ENCODE peak calls at places on chromosomes 1 and 21, in four cellular contexts. F is sigmoid colon, X is transverse colon, L is tibial nerve. S is an unnamed sample.

GRCh38 chr1:116321766-116322175 is 51.3 kb upstream of the ATP1A1 start:
- DNase-seq in F (no peak), L (no peak), X (peak), S (no peak)

GRCh38 chr1:45887156-45887842 is 83.9 kb downstream of the MAST2 start:
- DNase-seq in L (no peak), X (no peak), F (no peak), S (no peak)

GRCh38 chr1:234958066-234958701 is 170.5 kb downstream of the TOMM20 start:
- DNase-seq in F (no peak), L (no peak), X (no peak), S (no peak)

GRCh38 chr1:116881879-116882520 is 27.7 kb upstream of the PTGFRN start:
- DNase-seq in L (peak), F (peak), X (peak), S (no peak)

GRCh38 chr21:38349111-38349746 is 92.4 kb downstream of the KCNJ15 start:
- DNase-seq in L (no peak), F (no peak), X (no peak), S (no peak)

GRCh38 chr1:85319931-85320330 is 43.5 kb upstream of the BCL10 start:
- DNase-seq in L (no peak), F (no peak), X (no peak), S (no peak)

GRCh38 chr1:7885513-7886298 is 32.8 kb upstream of the UTS2 start:
- DNase-seq in X (peak), L (no peak), F (no peak), S (peak)

GRCh38 chr21:33268736-33269441 is 2.7 kb downstream of the IL10RB start:
- DNase-seq in X (peak), L (no peak), F (no peak), S (no peak)

GRCh38 chr1:1625824-1626206 is 6.2 kb upstream of the MMP23B start:
- DNase-seq in F (no peak), X (no peak), L (no peak), S (no peak)

GRCh38 chr1:90721210-90722194 is 4.4 kb upstream of the BARHL2 start:
- DNase-seq in X (peak), F (no peak), L (no peak), S (no peak)

GRCh38 chr1:200226268-200226968 is 183.4 kb downstream of the ZNF281 start:
- DNase-seq in L (no peak), F (no peak), X (no peak), S (no peak)

GRCh38 chr1:212520299-212520698 is 87.6 kb downstream of the NENF start:
- DNase-seq in X (no peak), F (no peak), L (no peak), S (no peak)

GRCh38 chr1:8230284-8230605 is 87.7 kb upstream of the SLC45A1 start:
- DNase-seq in L (no peak), F (no peak), X (no peak), S (no peak)

GRCh38 chr1:66147226-66147625 is 354.5 kb downstream of the PDE4B start:
- DNase-seq in L (no peak), X (no peak), F (no peak), S (no peak)

GRCh38 chr1:177983087-177983823 is 13.4 kb upstream of the SEC16B start:
- DNase-seq in F (no peak), L (no peak), X (no peak), S (no peak)

GRCh38 chr1:169892819-169893644 is 664 bp downstream of the SCYL3 start:
- DNase-seq in F (peak), X (peak), L (peak), S (no peak)

GRCh38 chr1:61741682-61742619 is at the start of gene PATJ:
- DNase-seq in X (peak), F (peak), L (peak), S (peak)

GRCh38 chr1:166032901-166033371 is 133.9 kb downstream of the FAM78B start:
- DNase-seq in L (no peak), X (no peak), F (no peak), S (no peak)

GRCh38 chr1:24899581-24900485 is 30.2 kb downstream of the RUNX3 start:
- DNase-seq in L (no peak), F (no peak), X (peak), S (peak)

GRCh38 chr1:85330711-85331290 is 54.4 kb upstream of the BCL10 start:
- DNase-seq in X (no peak), F (no peak), L (no peak), S (peak)

GRCh38 chr1:113321761-113322387 is 68.4 kb upstream of the MAGI3 start:
- DNase-seq in F (no peak), L (no peak), X (no peak), S (no peak)

GRCh38 chr1:43934279-43934985 is 831 bp downstream of the ARTN start:
- DNase-seq in L (peak), F (peak), X (peak), S (peak)

GRCh38 chr1:1777950-1778826 is at the start of gene NADK:
- DNase-seq in X (peak), F (peak), L (no peak), S (peak)

GRCh38 chr21:37241426-37241825 is 25.7 kb downstream of the VPS26C start:
- DNase-seq in F (no peak), X (no peak), L (no peak), S (no peak)

GRCh38 chr1:176626572-176627061 is 163.6 kb downstream of the PAPPA2 start:
- DNase-seq in L (no peak), X (no peak), F (no peak), S (no peak)

GRCh38 chr1:87432685-87433084 is 104.0 kb downstream of the LMO4 start:
- DNase-seq in F (no peak), X (no peak), L (no peak), S (no peak)

GRCh38 chr1:87428351-87428750 is 99.7 kb downstream of the LMO4 start:
- DNase-seq in F (no peak), X (no peak), L (no peak), S (no peak)

GRCh38 chr1:87424541-87424940 is 95.9 kb downstream of the LMO4 start:
- DNase-seq in X (no peak), F (no peak), L (no peak), S (no peak)

DNA sequence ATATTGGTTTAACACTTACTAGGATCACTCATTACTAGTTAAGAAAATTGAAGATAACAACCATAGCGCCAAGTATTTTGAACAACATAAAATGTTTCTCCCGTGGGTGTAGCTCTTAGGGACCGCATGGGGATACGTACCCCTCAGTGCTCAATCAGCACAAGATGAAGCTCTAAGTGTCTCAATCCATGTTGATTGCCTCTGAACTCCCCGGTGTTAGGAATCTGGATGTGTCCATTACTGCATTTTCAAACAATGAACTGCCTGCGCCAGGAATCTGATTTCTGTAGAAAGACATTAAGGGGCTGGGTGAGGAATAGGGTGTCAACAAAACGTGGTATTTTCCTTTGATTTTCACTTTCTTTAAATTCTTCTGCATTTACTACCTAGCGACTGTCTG is 100.2 kb downstream of the LMO4 start:
- DNase-seq in F (no peak), X (no peak), L (no peak), S (no peak)
- TF ChIP-seq EP300 in F (no peak), X (no peak), L (no peak), S (no peak)

GRCh38 chr1:110673805-110674336 is 869 bp downstream of the KCNA3 start:
- DNase-seq in F (no peak), X (no peak), L (no peak), S (no peak)

GRCh38 chr1:110674337-110675059 is at the start of gene KCNA3:
- DNase-seq in L (no peak), X (peak), F (no peak), S (peak)

GRCh38 chr1:110677016-110677415 is 2.3 kb upstream of the KCNA3 start:
- DNase-seq in X (no peak), L (no peak), F (no peak), S (no peak)

GRCh38 chr1:110673197-110673701 is 1.5 kb downstream of the KCNA3 start:
- DNase-seq in F (no peak), L (no peak), X (no peak), S (peak)

GRCh38 chr1:110675060-110675791 is 486 bp upstream of the KCNA3 start:
- DNase-seq in L (no peak), F (no peak), X (no peak), S (no peak)
- H3K4me3 ChIP-seq in L (peak), F (peak), X (peak), S (peak)

DNA sequence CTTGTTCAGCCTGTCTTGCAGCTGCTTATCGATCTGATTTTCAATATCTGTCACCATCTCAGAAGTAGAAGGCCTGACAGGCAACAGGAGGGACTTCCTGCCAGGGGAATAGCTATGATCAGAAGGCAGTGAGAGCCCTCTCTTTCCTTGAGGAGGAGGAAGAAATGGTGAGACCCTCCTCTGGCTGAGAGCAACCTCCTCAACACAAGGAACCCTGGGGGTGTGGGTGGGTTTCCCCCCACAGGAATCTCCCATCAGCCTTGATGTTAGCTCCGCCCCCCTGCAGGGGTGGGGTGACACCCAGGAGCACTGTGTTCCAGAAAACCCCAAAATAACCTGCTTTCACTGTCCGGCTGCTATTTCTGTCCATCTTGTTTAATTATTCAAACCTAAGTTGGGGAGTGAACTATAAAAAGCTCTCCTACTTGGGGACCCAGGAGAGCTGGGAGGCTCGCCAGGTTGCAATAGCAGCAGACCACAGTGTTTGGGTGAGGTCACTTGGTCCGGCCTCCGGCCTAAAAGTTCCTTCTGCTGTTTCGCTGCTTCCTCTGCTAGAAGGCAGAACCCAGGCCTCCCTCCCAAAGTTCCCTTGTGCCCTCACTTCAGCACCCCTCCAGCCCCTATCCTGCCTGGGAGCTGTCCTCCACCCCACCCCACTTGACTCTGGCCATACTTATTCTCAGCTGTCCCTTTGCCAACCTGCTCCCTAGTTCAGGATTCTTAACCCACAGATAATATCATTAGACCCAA is 7.8 kb upstream of the MEF2D start:
- DNase-seq in L (peak), F (peak), X (peak), S (no peak)
- H3K27ac ChIP-seq in L (peak), F (peak), X (peak), S (peak)

DNA sequence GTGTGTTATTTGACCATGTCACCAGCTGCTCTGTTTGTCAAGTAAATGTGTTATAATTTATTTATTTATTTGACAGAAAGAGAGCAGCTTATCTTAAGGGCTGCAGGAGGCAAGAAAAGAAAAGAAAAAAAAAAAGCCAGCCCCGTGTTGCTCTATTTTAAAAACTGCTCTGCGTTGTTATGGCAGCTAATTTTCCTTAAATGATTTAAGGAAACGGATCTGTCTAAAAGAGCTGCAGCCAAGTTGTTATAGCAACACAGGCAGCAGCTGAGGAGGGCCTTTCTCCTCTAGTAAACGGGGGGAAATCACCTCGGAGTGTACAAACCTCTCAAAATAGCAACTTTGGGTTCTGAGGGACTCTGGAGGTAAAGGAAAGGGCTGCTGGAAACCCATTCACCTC is 149.2 kb downstream of the BEND5 start:
- DNase-seq in L (no peak), F (no peak), X (no peak), S (no peak)
- TF ChIP-seq EP300 in L (no peak), F (no peak), X (no peak), S (no peak)

GRCh38 chr1:63593887-63594617 is 841 bp downstream of the PGM1 start:
- DNase-seq in L (no peak), X (peak), F (peak), S (peak)
- H3K4me3 ChIP-seq in L (peak), X (peak), F (peak), S (peak)

DNA sequence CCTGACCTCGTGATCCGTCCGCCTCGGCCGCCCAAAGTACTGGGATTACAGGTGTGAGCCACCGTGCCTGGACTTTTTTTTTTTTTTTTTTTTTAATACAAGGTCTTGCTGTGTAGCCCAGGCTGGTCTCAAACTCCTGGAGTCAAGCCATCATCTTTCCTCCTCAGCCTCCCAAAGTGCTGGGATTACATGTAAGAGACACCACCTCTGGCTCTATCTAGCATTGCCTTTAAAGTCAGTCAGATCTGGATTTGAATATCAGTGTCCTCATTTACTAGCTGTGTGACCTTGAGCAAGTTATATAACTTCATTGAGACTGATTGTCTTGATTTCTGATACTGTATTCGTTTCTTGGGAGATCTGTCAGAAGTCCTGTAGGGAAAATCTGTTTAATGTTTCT is 6.6 kb downstream of the MAP3K21 start:
- DNase-seq in F (no peak), X (no peak), L (no peak), S (no peak)
- H3K27ac ChIP-seq in F (no peak), X (no peak), L (no peak), S (no peak)

GRCh38 chr1:202235856-202236837 is 42.5 kb downstream of the LGR6 start:
- DNase-seq in F (no peak), L (peak), X (peak), S (no peak)
- TF ChIP-seq EP300 in F (no peak), L (no peak), X (no peak), S (no peak)

GRCh38 chr21:46226146-46226545 is 2.4 kb downstream of the LSS start:
- DNase-seq in L (no peak), X (no peak), F (peak), S (no peak)
- H3K4me3 ChIP-seq in L (no peak), X (no peak), F (no peak), S (no peak)

DNA sequence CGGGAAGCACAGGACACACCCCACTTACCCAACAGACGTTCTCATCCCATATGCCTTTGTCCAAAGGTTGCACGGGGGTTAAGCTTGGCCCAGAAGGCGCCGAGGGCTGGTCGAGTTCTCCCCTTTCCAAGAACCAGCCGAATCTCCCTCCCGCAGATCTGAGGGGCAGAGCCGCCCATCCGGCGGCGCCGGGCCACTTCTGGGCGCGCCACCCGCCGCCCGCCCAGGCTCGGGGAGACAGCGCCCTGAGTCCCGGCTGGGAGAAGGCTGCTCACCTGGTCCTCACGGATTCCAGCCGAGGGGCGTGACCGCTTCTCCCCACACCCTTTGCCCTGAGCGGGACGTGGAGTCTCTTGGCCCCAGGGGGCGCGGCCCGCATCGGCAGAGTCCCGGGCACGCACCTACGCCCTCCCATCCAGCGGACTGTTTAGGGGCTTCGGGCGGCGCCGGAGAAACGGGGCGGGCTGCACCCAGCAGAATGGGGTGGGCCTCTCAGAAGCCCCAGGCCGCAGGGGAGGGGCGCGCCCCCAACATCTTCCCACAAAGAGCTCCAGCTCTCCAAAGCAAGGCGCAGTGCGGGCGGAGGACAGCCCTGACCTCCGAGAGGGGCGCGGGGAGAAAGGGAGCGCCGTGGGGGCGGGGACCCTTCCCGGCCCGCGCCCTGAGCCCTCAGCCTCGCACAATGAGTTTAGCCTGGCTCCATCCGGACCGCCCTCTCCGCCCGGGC is 585 bp downstream of the GPR161 start:
- DNase-seq in X (peak), F (peak), L (no peak), S (peak)
- H3K27ac ChIP-seq in X (peak), F (peak), L (peak), S (peak)

GRCh38 chr21:27301216-27301615 is 334.3 kb upstream of the ADAMTS5 start:
- DNase-seq in F (no peak), X (no peak), L (no peak), S (no peak)

GRCh38 chr21:27292851-27293638 is 326.2 kb upstream of the ADAMTS5 start:
- DNase-seq in X (no peak), F (no peak), L (no peak), S (no peak)

GRCh38 chr21:27300770-27301169 is 333.9 kb upstream of the ADAMTS5 start:
- DNase-seq in L (no peak), F (no peak), X (no peak), S (no peak)

DNA sequence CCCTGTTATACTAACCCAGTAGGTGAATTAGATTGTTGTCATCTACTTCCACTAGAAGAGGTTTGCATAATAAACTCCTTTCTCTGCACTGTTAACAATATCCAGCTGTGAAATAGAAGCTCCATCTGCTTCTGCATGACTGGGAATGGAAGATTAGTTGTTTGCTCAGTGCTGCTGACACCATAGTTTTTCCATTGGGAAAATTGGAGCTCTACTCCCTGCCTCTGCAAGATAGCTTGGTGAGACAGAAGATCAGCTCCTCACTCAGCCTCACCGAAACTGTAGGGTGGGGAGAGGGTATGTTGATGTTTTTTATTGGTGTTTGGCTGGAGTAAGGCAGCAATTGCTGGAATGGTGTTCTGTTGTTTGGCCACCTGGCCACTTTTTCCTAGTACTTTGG is 331.6 kb upstream of the ADAMTS5 start:
- DNase-seq in F (peak), X (no peak), L (no peak), S (no peak)
- TF ChIP-seq EP300 in F (no peak), X (no peak), L (no peak), S (no peak)